ENCODE peak calls at places on chromosomes 1 and 21, in six cellular contexts. N, C, S, L, P and B are unnamed samples.

GRCh38 chr21:44024895-44025353 is 12.8 kb downstream of the TRAPPC10 start:
- DNase-seq in N (peak), C (peak), S (peak), L (no peak), P (peak), B (no peak)

GRCh38 chr1:214438059-214438458 is 113.3 kb downstream of the PTPN14 start:
- DNase-seq in N (no peak), C (no peak), S (no peak), L (no peak), P (no peak), B (peak)

GRCh38 chr1:8170059-8170835 is 144.1 kb upstream of the ERRFI1 start:
- DNase-seq in N (no peak), C (peak), S (peak), L (no peak), P (no peak), B (no peak)

GRCh38 chr1:184160942-184161698 is 109.6 kb downstream of the TSEN15 start:
- DNase-seq in N (no peak), C (no peak), S (no peak), L (no peak), P (peak), B (no peak)

GRCh38 chr1:205373022-205373421 is 16.3 kb upstream of the KLHDC8A start:
- DNase-seq in N (no peak), C (no peak), S (no peak), L (no peak), P (no peak), B (no peak)

GRCh38 chr1:221611930-221612777 is 129.7 kb downstream of the DUSP10 start:
- DNase-seq in N (peak), C (peak), S (peak), L (no peak), P (peak), B (no peak)

GRCh38 chr1:17342014-17342441 is 30.0 kb upstream of the PADI6 start:
- DNase-seq in N (no peak), C (no peak), S (no peak), L (no peak), P (no peak), B (no peak)

GRCh38 chr1:19557609-19558051 is 72.3 kb upstream of the CAPZB start:
- DNase-seq in N (no peak), C (no peak), S (no peak), L (no peak), P (peak), B (no peak)

GRCh38 chr1:22234631-22235030 is 91.7 kb upstream of the WNT4 start:
- DNase-seq in N (no peak), C (no peak), S (no peak), L (no peak), P (no peak), B (no peak)

GRCh38 chr1:22229374-22229773 is 86.5 kb upstream of the WNT4 start:
- DNase-seq in N (no peak), C (no peak), S (no peak), L (no peak), P (peak), B (no peak)

GRCh38 chr1:22231068-22231593 is 88.2 kb upstream of the WNT4 start:
- DNase-seq in N (no peak), C (no peak), S (no peak), L (no peak), P (no peak), B (no peak)

GRCh38 chr1:22228505-22228911 is 85.6 kb upstream of the WNT4 start:
- DNase-seq in N (no peak), C (no peak), S (no peak), L (no peak), P (peak), B (no peak)

GRCh38 chr1:22231995-22232690 is 89.2 kb upstream of the WNT4 start:
- DNase-seq in N (no peak), C (no peak), S (no peak), L (no peak), P (no peak), B (no peak)
- TF ChIP-seq CTCF in N (peak), C (no peak), S (no peak), L (peak), P (no peak), B (no peak)

DNA sequence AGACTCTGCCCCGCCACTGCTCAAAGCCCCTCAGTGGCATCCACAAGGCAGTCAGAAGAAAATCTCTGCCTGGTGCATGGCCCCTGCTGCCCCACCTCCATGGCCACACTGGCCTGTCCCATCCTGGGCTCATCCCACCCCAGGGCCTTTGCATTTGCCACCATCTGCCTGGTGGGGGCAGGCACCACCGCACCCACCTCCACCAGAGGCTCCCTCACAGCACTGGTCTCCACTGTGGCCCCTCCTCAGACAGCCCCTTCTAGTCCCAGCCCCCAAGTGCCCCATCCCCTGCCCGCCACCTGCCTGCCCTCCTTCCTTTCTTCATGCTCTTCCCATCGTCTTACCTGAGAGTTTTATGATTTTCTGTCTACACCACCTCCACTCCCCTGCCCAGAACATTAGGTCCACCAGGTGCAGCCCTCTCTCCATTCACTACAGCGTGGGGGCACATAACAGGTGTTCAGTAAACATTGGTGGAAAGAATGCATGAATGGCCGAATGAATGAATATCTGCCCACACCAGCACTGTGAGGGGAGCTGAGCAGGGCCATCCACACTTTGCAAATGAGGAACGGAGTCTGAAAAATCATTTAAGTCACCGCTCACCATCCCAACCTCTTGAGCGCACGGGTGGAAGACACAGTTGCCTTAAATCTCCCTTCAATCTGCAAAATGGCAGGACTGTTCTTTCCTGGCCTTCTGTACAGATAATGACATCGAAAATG is 2.1 kb downstream of the PRDM15 start:
- DNase-seq in N (no peak), C (no peak), S (no peak), L (no peak), P (no peak), B (no peak)
- TF ChIP-seq CTCF in N (no peak), C (no peak), S (no peak), L (no peak), P (no peak), B (no peak)

DNA sequence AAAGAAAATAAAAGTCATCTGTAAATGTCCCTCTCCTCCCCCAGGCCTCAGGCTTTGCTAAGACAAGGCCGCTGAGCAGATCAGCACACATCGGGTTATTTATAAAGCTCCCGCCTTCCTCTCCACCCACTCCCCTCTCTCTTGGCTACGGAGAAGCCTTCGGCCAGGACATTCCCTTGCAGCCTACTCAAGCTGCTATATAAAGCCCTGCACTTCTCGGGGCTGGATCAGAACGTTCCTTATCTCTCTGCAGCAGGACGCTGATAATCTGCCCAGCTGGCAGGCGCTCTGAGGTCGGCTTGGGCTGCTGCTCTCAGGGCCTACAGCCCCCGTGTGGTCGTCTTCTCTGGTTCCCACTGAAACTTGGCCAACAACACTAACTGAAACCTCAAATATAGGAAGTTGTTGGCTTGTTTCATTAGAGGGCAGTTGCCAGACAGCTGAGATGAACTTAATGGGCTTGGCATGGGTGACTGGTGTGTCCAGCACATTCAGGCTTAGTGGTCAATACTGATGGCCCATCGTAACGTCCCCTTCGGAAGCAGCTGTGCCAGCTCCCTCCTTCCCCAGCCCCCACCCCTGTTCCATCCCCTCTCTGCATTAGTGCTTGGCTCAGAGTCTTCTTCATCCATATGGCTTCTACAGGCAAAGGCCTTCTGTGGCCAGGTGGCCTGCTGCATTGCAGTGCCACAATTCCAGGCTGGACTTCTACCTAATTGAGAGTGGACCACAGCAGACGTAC is 64.6 kb downstream of the IER5 start:
- DNase-seq in N (no peak), C (peak), S (peak), L (peak), P (peak), B (peak)
- TF ChIP-seq CTCF in N (peak), C (no peak), S (no peak), L (peak), P (peak), B (no peak)

GRCh38 chr1:194975913-194976312 is 1632.3 kb downstream of the KCNT2 start:
- DNase-seq in N (no peak), C (no peak), S (no peak), L (no peak), P (no peak), B (no peak)
- TF ChIP-seq CTCF in N (no peak), C (no peak), S (no peak), L (no peak), P (no peak), B (no peak)

GRCh38 chr1:206856674-206857464 is 8.6 kb upstream of the IL20 start:
- DNase-seq in N (no peak), C (no peak), S (no peak), L (no peak), P (no peak), B (no peak)
- TF ChIP-seq CTCF in N (peak), C (no peak), S (no peak), L (no peak), P (peak), B (no peak)

DNA sequence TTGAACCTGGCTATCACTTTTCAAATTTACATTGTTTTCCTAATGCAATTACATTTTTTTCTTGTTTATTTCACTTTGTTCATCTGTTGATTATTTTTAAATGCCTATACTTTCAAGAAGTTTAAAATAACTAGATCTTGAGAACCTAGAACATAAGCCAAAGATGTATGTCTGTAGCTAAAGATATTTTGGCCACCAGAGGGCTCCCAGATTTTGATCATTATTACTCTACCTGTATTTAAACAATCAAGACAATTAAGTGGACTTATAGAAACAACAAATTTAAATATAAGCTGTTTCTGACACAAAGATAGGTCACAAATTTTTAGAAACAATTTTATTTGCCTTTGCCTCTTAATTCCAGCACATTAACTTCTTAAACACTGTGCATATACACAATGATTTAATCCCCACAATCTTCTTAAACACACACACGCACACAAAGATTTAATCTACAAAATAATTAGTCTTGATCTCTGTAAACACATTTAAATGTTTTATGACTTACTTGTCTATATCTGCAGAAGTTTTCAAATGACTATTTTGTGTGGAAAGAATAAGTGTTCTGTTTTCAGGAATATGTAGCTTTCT is 380.0 kb downstream of the DSCAM start:
- DNase-seq in N (no peak), C (peak), S (peak), L (no peak), P (no peak), B (no peak)
- TF ChIP-seq CTCF in N (no peak), C (peak), S (no peak), L (no peak), P (no peak), B (peak)

DNA sequence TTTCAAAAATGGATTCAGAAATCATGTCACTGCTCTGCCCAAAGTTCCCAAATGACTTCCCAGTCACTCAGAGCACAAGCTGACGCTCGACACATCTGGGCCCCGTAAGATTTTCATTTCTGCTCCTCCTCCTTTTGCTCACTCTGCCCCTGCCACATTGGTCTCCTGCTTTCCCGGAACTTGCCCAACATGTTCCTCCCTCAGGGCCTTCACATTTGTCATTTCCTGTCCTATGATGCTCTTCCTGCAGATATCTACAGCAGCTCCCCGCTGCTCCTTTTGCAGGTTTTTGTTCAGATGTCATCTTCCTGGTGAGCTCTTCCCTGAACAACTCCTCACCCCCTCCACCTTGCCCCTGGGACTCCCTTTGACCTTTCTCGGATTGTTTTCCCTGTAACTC is 58.5 kb upstream of the IVNS1ABP start:
- DNase-seq in N (no peak), C (no peak), S (no peak), L (no peak), P (peak), B (no peak)
- TF ChIP-seq CTCF in N (no peak), C (no peak), S (no peak), L (no peak), P (no peak), B (no peak)

GRCh38 chr1:26336477-26337205 is 17.3 kb downstream of the CRYBG2 start:
- DNase-seq in N (no peak), C (peak), S (peak), L (peak), P (peak), B (peak)
- TF ChIP-seq CTCF in N (no peak), C (no peak), S (no peak), L (no peak), P (no peak), B (no peak)

GRCh38 chr1:11981378-11982009 is 1.2 kb downstream of the MFN2 start:
- DNase-seq in N (no peak), C (no peak), S (no peak), L (no peak), P (no peak), B (no peak)
- TF ChIP-seq CTCF in N (no peak), C (no peak), S (no peak), L (no peak), P (no peak), B (no peak)